ENCODE peak calls at places on chromosome 2, in ten cellular contexts. Y is cardiac muscle cell, I is body of pancreas, U is astrocyte, B is PC-3, A is right lobe of liver, E is psoas muscle, T is stomach, C is fibroblast of lung, Z is heart right ventricle. F is an unnamed sample.

GRCh38 chr2:226692521-226693126 is 107.0 kb downstream of the IRS1 start:
- DNase-seq in Y (no peak), I (no peak), U (no peak), B (no peak), A (no peak), E (no peak), T (no peak), C (no peak), Z (no peak), F (no peak)

GRCh38 chr2:71531522-71532047 is 78.2 kb downstream of the DYSF start:
- DNase-seq in Y (peak), I (no peak), U (peak), B (peak), A (peak), E (no peak), T (no peak), C (no peak), Z (no peak), F (no peak)

GRCh38 chr2:158097481-158097880 is 4.2 kb upstream of the UPP2 start:
- DNase-seq in Y (no peak), I (no peak), U (no peak), B (no peak), A (no peak), E (no peak), T (no peak), C (no peak), Z (no peak), F (no peak)

GRCh38 chr2:42925742-42926437 is 133.5 kb upstream of the HAAO start:
- DNase-seq in Y (no peak), I (peak), U (no peak), B (no peak), A (peak), E (peak), T (peak), C (no peak), Z (no peak), F (peak)

GRCh38 chr2:201580486-201580885 is 62.8 kb downstream of the TMEM237 start:
- DNase-seq in Y (peak), I (no peak), U (peak), B (no peak), A (no peak), E (no peak), T (no peak), C (peak), Z (no peak), F (no peak)

GRCh38 chr2:40118622-40119021 is 333.3 kb downstream of the SLC8A1 start:
- DNase-seq in Y (no peak), I (no peak), U (no peak), B (no peak), A (no peak), E (no peak), T (no peak), C (no peak), Z (no peak), F (no peak)

GRCh38 chr2:47008381-47009280 is 93.0 kb upstream of the MCFD2 start:
- DNase-seq in Y (peak), I (peak), U (peak), B (no peak), A (no peak), E (peak), T (no peak), C (peak), Z (peak), F (no peak)

GRCh38 chr2:173472112-173472511 is 117.4 kb downstream of the CDCA7 start:
- DNase-seq in Y (no peak), I (no peak), U (no peak), B (peak), A (no peak), E (no peak), T (no peak), C (no peak), Z (no peak), F (no peak)

GRCh38 chr2:95206086-95206485 is 1.2 kb upstream of the ZNF892 start:
- DNase-seq in Y (no peak), I (no peak), U (no peak), B (no peak), A (no peak), E (no peak), T (no peak), C (no peak), Z (no peak), F (no peak)

GRCh38 chr2:121197369-121198091 is 87.5 kb downstream of the TFCP2L1 start:
- DNase-seq in Y (peak), I (peak), U (peak), B (peak), A (peak), E (peak), T (peak), C (peak), Z (no peak), F (peak)

GRCh38 chr2:23767871-23768611 is 158.9 kb downstream of the ATAD2B start:
- DNase-seq in Y (peak), I (no peak), U (no peak), B (no peak), A (no peak), E (no peak), T (no peak), C (peak), Z (no peak), F (no peak)

GRCh38 chr2:241788572-241788971 is 11.9 kb downstream of the GAL3ST2 start:
- DNase-seq in Y (no peak), I (no peak), U (no peak), B (no peak), A (no peak), E (no peak), T (no peak), C (no peak), Z (no peak), F (no peak)

GRCh38 chr2:120205901-120206581 is 17.2 kb downstream of the TMEM185B start:
- DNase-seq in Y (no peak), I (no peak), U (no peak), B (peak), A (no peak), E (no peak), T (no peak), C (no peak), Z (no peak), F (no peak)

GRCh38 chr2:128196026-128196822 is 105.2 kb downstream of the UGGT1 start:
- DNase-seq in Y (peak), I (no peak), U (peak), B (no peak), A (no peak), E (no peak), T (peak), C (peak), Z (no peak), F (no peak)

GRCh38 chr2:15953143-15953630 is 12.8 kb downstream of the MYCN start:
- DNase-seq in Y (no peak), I (no peak), U (no peak), B (no peak), A (no peak), E (no peak), T (no peak), C (no peak), Z (no peak), F (no peak)

GRCh38 chr2:146532748-146533147 is 1312.1 kb upstream of the ACVR2A start:
- DNase-seq in Y (no peak), I (no peak), U (no peak), B (no peak), A (no peak), E (no peak), T (no peak), C (no peak), Z (no peak), F (no peak)

GRCh38 chr2:188367164-188367563 is 75.5 kb downstream of the GULP1 start:
- DNase-seq in Y (no peak), I (peak), U (no peak), B (no peak), A (no peak), E (no peak), T (no peak), C (no peak), Z (no peak), F (no peak)

GRCh38 chr2:144479138-144479537 is 40.8 kb downstream of the ZEB2 start:
- DNase-seq in Y (peak), I (no peak), U (peak), B (peak), A (no peak), E (no peak), T (no peak), C (peak), Z (no peak), F (no peak)

GRCh38 chr2:238063414-238064189 is 2.8 kb downstream of the SCLY start:
- DNase-seq in Y (no peak), I (no peak), U (no peak), B (no peak), A (peak), E (no peak), T (no peak), C (no peak), Z (no peak), F (no peak)

GRCh38 chr2:109046925-109047508 is 58.0 kb upstream of the EDAR start:
- DNase-seq in Y (no peak), I (no peak), U (no peak), B (no peak), A (no peak), E (no peak), T (no peak), C (no peak), Z (no peak), F (no peak)

GRCh38 chr2:3904061-3904460 is 200.7 kb downstream of the DCDC2C start:
- DNase-seq in Y (no peak), I (no peak), U (no peak), B (no peak), A (no peak), E (no peak), T (no peak), C (no peak), Z (no peak), F (no peak)

GRCh38 chr2:43217228-43218220 is 8.9 kb downstream of the ZFP36L2 start:
- DNase-seq in Y (no peak), I (no peak), U (no peak), B (no peak), A (no peak), E (no peak), T (no peak), C (no peak), Z (peak), F (no peak)

GRCh38 chr2:128978155-128978707 is 659.6 kb upstream of the HS6ST1 start:
- DNase-seq in Y (no peak), I (no peak), U (no peak), B (no peak), A (no peak), E (no peak), T (no peak), C (no peak), Z (no peak), F (no peak)

GRCh38 chr2:205746408-205746785 is 64.1 kb downstream of the NRP2 start:
- DNase-seq in Y (no peak), I (no peak), U (no peak), B (peak), A (no peak), E (no peak), T (peak), C (no peak), Z (no peak), F (peak)

GRCh38 chr2:33441235-33441810 is 35.1 kb upstream of the RASGRP3 start:
- DNase-seq in Y (peak), I (peak), U (no peak), B (peak), A (peak), E (no peak), T (no peak), C (peak), Z (peak), F (no peak)

GRCh38 chr2:5290911-5291546 is 401.2 kb upstream of the SOX11 start:
- DNase-seq in Y (no peak), I (no peak), U (no peak), B (no peak), A (no peak), E (no peak), T (no peak), C (peak), Z (no peak), F (no peak)

GRCh38 chr2:197952540-197953202 is 148.3 kb downstream of the PLCL1 start:
- DNase-seq in Y (peak), I (no peak), U (no peak), B (no peak), A (no peak), E (no peak), T (no peak), C (no peak), Z (no peak), F (no peak)

GRCh38 chr2:122182631-122183030 is 427.2 kb downstream of the TSN start:
- DNase-seq in Y (no peak), I (no peak), U (no peak), B (no peak), A (no peak), E (no peak), T (no peak), C (no peak), Z (no peak), F (no peak)

GRCh38 chr2:16141641-16141921 is 201.2 kb downstream of the MYCN start:
- DNase-seq in Y (no peak), I (no peak), U (no peak), B (no peak), A (no peak), E (no peak), T (no peak), C (no peak), Z (no peak), F (no peak)

GRCh38 chr2:147424766-147425165 is 420.1 kb upstream of the ACVR2A start:
- DNase-seq in Y (no peak), I (no peak), U (peak), B (peak), A (no peak), E (no peak), T (no peak), C (no peak), Z (no peak), F (no peak)

GRCh38 chr2:47656715-47657600 is 126.0 kb upstream of the MSH6 start:
- DNase-seq in Y (peak), I (no peak), U (peak), B (peak), A (no peak), E (no peak), T (no peak), C (no peak), Z (no peak), F (no peak)

GRCh38 chr2:44833123-44834069 is 108.1 kb upstream of the SIX3 start:
- DNase-seq in Y (no peak), I (no peak), U (no peak), B (peak), A (no peak), E (no peak), T (no peak), C (peak), Z (no peak), F (no peak)

GRCh38 chr2:64168756-64169155 is 24.5 kb upstream of the PELI1 start:
- DNase-seq in Y (no peak), I (no peak), U (no peak), B (peak), A (no peak), E (no peak), T (no peak), C (no peak), Z (no peak), F (no peak)

GRCh38 chr2:194842871-194843270 is 814.2 kb upstream of the SLC39A10 start:
- DNase-seq in Y (no peak), I (no peak), U (no peak), B (no peak), A (no peak), E (no peak), T (no peak), C (no peak), Z (no peak), F (no peak)

GRCh38 chr2:231300722-231301076 is 94.8 kb upstream of the B3GNT7 start:
- DNase-seq in Y (no peak), I (no peak), U (no peak), B (peak), A (no peak), E (no peak), T (no peak), C (no peak), Z (no peak), F (no peak)

GRCh38 chr2:48072556-48072955 is 166.3 kb upstream of the FBXO11 start:
- DNase-seq in Y (no peak), I (no peak), U (no peak), B (no peak), A (no peak), E (no peak), T (no peak), C (no peak), Z (no peak), F (no peak)

GRCh38 chr2:1887915-1888314 is 143.6 kb upstream of the PXDN start:
- DNase-seq in Y (peak), I (no peak), U (no peak), B (peak), A (no peak), E (no peak), T (no peak), C (peak), Z (no peak), F (no peak)

GRCh38 chr2:1887106-1887505 is 142.8 kb upstream of the PXDN start:
- DNase-seq in Y (no peak), I (no peak), U (no peak), B (no peak), A (no peak), E (no peak), T (no peak), C (no peak), Z (no peak), F (no peak)

GRCh38 chr2:1884933-1885580 is 140.7 kb upstream of the PXDN start:
- DNase-seq in Y (peak), I (no peak), U (peak), B (no peak), A (peak), E (no peak), T (no peak), C (peak), Z (peak), F (no peak)

GRCh38 chr2:1889099-1889650 is 144.9 kb upstream of the PXDN start:
- DNase-seq in Y (no peak), I (no peak), U (no peak), B (no peak), A (peak), E (no peak), T (no peak), C (no peak), Z (no peak), F (no peak)

GRCh38 chr2:1886405-1886992 is 142.2 kb upstream of the PXDN start:
- DNase-seq in Y (peak), I (peak), U (peak), B (peak), A (peak), E (no peak), T (peak), C (peak), Z (peak), F (peak)
- H3K4me3 ChIP-seq in Y (no peak), I (no peak), U (no peak), B (no peak), A (no peak), E (no peak), T (no peak), C (no peak), Z (no peak), F (no peak)

DNA sequence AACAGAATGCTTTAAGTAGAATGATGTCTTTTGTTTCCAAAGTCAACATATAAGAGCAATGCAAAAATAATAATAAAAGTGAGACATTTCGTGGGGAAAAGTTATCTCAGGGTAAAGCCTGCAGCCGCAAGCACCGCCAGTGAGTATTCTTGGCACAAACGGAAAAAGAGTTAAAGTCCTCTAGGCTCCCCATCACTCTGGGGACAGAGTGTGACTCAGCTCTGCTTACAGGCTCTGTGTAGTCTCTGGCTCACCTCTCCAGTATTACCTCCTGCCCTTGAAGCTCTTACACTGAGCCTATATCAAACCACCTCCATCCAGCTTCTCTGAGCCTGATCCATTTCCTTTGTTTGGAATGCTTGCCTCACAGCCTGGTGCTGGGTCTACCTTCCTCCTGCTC is 55.5 kb downstream of the MTHFD2 start:
- DNase-seq in Y (peak), I (no peak), U (no peak), B (peak), A (peak), E (no peak), T (no peak), C (no peak), Z (peak), F (no peak)
- TF ChIP-seq CTCF in Y (no peak), I (no peak), U (no peak), B (no peak), A (no peak), E (no peak), T (no peak), C (no peak), Z (no peak), F (no peak)

GRCh38 chr2:152437276-152437879 is 102.4 kb downstream of the FMNL2 start:
- DNase-seq in Y (no peak), I (no peak), U (no peak), B (no peak), A (no peak), E (no peak), T (no peak), C (no peak), Z (no peak), F (no peak)

GRCh38 chr2:152433814-152434213 is 98.8 kb downstream of the FMNL2 start:
- DNase-seq in Y (no peak), I (no peak), U (no peak), B (no peak), A (no peak), E (no peak), T (no peak), C (no peak), Z (no peak), F (no peak)

GRCh38 chr2:152433289-152433688 is 98.3 kb downstream of the FMNL2 start:
- DNase-seq in Y (no peak), I (no peak), U (no peak), B (no peak), A (no peak), E (no peak), T (no peak), C (no peak), Z (no peak), F (no peak)

GRCh38 chr2:152434395-152435182 is 99.6 kb downstream of the FMNL2 start:
- DNase-seq in Y (no peak), I (no peak), U (no peak), B (no peak), A (no peak), E (no peak), T (no peak), C (no peak), Z (no peak), F (no peak)

GRCh38 chr2:152436148-152436547 is 101.2 kb downstream of the FMNL2 start:
- DNase-seq in Y (no peak), I (no peak), U (no peak), B (no peak), A (no peak), E (no peak), T (no peak), C (no peak), Z (no peak), F (no peak)
- H3K27ac ChIP-seq in Y (no peak), I (no peak), U (no peak), B (no peak), A (no peak), E (no peak), T (no peak), C (no peak), Z (no peak), F (no peak)

DNA sequence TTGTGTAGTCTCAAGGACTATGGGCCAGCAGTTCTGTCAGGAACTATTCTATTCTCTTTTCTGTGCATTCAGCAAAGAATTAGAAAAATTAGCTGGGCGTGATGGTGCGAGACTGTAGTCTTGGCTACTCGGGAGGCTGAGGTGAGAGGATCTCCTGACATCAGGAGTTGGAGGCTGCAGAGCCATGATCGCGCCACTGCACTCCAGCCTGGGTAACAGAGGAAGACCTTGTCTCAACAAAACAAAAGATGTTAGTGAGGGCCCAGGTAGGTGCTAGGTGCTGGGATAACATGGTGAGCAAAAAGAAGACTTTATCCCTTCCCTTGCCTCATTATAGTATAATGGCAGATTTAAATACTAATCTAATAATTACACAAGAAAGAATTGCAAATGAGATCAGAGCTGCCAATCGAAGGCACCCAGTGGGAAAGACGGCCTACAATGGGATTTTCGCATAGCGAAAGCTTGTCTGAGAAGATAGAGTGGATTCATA is 447 bp upstream of the MRPL19 start:
- DNase-seq in Y (no peak), I (no peak), U (no peak), B (no peak), A (no peak), E (no peak), T (no peak), C (no peak), Z (no peak), F (no peak)
- H3K4me3 ChIP-seq in Y (peak), I (peak), U (peak), B (peak), A (peak), E (peak), T (peak), C (peak), Z (peak), F (peak)

DNA sequence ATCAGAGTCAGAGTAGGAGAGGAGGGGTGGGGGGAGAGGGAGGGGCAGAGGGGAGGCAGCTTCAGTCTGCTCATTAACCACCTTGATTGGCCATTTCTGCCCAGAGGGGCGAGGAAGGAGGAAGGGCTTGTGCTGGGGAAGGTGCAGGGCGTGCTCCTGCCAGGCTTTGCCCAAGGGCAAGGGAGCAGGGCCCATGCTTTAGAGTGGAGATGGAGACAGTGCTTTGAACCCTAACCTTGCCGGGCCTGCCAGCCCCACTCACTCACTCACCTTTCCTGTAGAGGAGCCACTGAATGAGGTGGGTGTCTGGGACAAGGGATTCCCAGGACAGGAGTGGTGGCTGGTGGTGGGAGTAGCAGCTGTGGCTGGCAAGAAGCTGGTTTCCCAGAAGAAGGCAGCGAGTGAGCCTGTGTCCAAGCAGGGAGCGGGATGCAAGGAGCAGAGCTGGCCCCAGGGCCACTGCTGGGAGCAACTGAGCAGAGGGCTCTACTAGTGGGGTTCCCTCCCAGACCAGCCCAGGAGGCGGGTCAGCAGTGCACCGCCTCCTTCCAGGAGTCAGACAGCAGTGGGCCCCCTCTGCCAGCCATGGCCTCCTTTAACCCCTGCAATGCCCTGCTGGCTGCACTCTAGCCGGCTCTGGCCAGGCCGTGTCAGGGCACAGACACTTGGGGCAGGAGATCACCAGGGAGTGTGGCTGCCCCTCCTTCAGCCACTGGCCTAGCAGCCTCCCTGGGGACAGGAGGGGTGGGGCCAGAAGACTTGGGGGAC is 3.6 kb upstream of the RUFY4 start:
- DNase-seq in Y (no peak), I (no peak), U (no peak), B (no peak), A (peak), E (no peak), T (no peak), C (no peak), Z (no peak), F (peak)
- TF ChIP-seq CTCF in Y (no peak), I (no peak), U (no peak), B (no peak), A (no peak), E (no peak), T (no peak), C (no peak), Z (no peak), F (no peak)